ENCODE peak calls at places on chromosomes 16 and 17, in four cellular contexts. Y, C, J and T are unnamed samples.

GRCh38 chr17:82864721-82865240 is 25.0 kb upstream of the ZNF750 start:
- DNase-seq in Y (no peak), C (no peak), J (no peak), T (no peak)

GRCh38 chr16:87201052-87201451 is 116.1 kb downstream of the C16orf95 start:
- DNase-seq in Y (no peak), C (no peak), J (no peak), T (peak; percentile 50)

GRCh38 chr16:80806957-80807356 is 2.6 kb upstream of the CDYL2 start:
- DNase-seq in Y (no peak), C (no peak), J (no peak), T (no peak)

GRCh38 chr16:22008215-22009142 is 568 bp downstream of the MOSMO start:
- DNase-seq in Y (peak; percentile 36), C (no peak), J (peak; percentile 35), T (no peak)

GRCh38 chr17:60229189-60229802 is 79.5 kb downstream of the CA4 start:
- DNase-seq in Y (no peak), C (no peak), J (no peak), T (no peak)

GRCh38 chr16:19601083-19601976 is 45.8 kb downstream of the VPS35L start:
- DNase-seq in Y (peak; percentile 33), C (peak; percentile 53), J (peak; percentile 43), T (no peak)

GRCh38 chr16:80300876-80301275 is 239.9 kb upstream of the DYNLRB2 start:
- DNase-seq in Y (no peak), C (no peak), J (peak; percentile 29), T (no peak)

GRCh38 chr17:35046740-35047283 is 16.7 kb downstream of the RFFL start:
- DNase-seq in Y (no peak), C (peak; percentile 24), J (no peak), T (no peak)

GRCh38 chr16:58492066-58492465 is 7.9 kb upstream of the NDRG4 start:
- DNase-seq in Y (no peak), C (no peak), J (no peak), T (no peak)

GRCh38 chr17:266219-266618 is 84.8 kb upstream of the DOC2B start:
- DNase-seq in Y (peak; percentile 12), C (no peak), J (no peak), T (no peak)

GRCh38 chr17:7035591-7036368 is at the start of gene SLC16A13:
- DNase-seq in Y (peak; percentile 99), C (peak; percentile 99), J (peak; percentile 97), T (peak; percentile 97)

GRCh38 chr16:1989826-1990335 is at the start of gene SYNGR3:
- DNase-seq in Y (no peak), C (no peak), J (peak; percentile 36), T (no peak)

GRCh38 chr17:17088104-17088485 is 45.8 kb downstream of the MPRIP start:
- DNase-seq in Y (no peak), C (no peak), J (no peak), T (no peak)

GRCh38 chr17:50194441-50195195 is 6.8 kb downstream of the COL1A1 start:
- DNase-seq in Y (no peak), C (no peak), J (no peak), T (no peak)

GRCh38 chr17:65131244-65131643 is 5.9 kb upstream of the RGS9 start:
- DNase-seq in Y (no peak), C (no peak), J (no peak), T (no peak)

GRCh38 chr17:81553616-81554181 is 1.5 kb upstream of the FAAP100 start:
- DNase-seq in Y (peak; percentile 39), C (no peak), J (no peak), T (no peak)

GRCh38 chr16:48300391-48300856 is 53.1 kb upstream of the ABCC11 start:
- DNase-seq in Y (no peak), C (no peak), J (no peak), T (peak; percentile 46)

GRCh38 chr16:81445143-81445922 is 725 bp downstream of the CMIP start:
- DNase-seq in Y (no peak), C (peak; percentile 40), J (peak; percentile 63), T (no peak)

GRCh38 chr16:89934611-89935553 is 11.7 kb downstream of the TUBB3 start:
- DNase-seq in Y (no peak), C (no peak), J (no peak), T (no peak)

GRCh38 chr16:89936981-89937380 is 11.6 kb upstream of the DEF8 start:
- DNase-seq in Y (no peak), C (no peak), J (no peak), T (no peak)

GRCh38 chr16:89938636-89938885 is 10.0 kb upstream of the DEF8 start:
- DNase-seq in Y (no peak), C (no peak), J (no peak), T (no peak)

GRCh38 chr16:89936034-89936433 is 12.5 kb upstream of the DEF8 start:
- DNase-seq in Y (no peak), C (no peak), J (no peak), T (no peak)

DNA sequence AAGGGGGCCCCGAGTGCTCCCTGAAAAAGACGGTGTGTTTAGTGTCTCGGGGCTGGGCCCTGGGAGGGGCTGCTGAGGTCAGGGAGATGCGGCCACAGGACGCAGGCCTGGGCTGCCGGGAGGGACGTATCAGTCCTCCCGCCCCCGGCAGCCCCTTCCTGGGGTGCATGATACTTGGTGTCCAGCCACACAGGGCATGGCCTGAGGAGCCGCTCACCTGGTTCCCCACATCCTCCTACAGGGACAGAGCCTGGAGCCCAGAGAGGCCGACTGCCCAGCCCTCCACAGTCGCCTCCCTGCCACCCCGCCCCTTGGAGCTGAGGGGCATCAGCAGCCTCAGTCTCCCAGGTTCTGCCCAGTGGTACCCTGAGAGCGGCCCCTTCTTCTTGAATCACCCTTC is 12.0 kb upstream of the DEF8 start:
- DNase-seq in Y (no peak), C (no peak), J (no peak), T (no peak)
- H3K27me3 ChIP-seq in Y (no peaks in the 10 kb centered on the region), C (peaks cover 6% of the 10 kb centered on the region), J (no peaks in the 10 kb centered on the region), T (no peaks in the 10 kb centered on the region)

DNA sequence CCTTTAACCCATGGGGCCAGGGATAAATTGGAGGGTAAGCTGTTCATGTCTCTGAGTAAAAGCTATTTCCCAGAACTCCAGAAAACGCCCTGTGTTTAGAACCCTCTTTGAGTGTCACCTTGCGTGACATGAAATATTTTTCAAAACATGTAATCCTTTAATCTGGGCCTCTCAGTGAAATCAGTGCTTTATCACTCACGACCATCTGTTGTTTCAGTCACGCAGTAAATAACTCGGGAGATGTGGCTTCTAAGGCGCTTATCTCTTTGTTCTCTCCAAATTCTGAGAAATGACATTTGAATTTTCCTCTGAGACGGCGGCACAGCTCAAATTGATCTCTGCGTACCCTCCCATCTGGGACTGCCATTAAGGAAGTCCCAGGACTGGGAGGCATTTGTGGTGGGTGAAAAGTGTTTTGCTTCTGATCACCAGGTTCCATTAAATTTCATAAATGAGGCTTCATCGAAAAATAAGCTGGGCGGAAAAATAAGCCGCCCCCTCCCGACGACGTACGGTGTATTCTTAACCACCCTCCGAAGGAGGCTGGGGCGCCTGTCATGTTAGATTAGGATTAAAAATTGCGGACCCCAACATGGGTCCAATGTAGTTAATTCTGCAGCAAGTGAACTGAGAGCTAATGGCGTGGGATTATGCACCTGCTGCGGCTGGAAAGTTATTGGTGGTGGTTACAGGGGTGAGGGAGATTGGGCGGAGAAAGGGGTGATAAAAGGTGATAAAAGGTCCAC is 12.7 kb downstream of the WFDC1 start:
- DNase-seq in Y (no peak), C (no peak), J (no peak), T (no peak)
- H3K27me3 ChIP-seq in Y (no peaks in the 10 kb centered on the region), C (no peaks in the 10 kb centered on the region), J (peaks cover 20% of the 10 kb centered on the region), T (no peaks in the 10 kb centered on the region)

DNA sequence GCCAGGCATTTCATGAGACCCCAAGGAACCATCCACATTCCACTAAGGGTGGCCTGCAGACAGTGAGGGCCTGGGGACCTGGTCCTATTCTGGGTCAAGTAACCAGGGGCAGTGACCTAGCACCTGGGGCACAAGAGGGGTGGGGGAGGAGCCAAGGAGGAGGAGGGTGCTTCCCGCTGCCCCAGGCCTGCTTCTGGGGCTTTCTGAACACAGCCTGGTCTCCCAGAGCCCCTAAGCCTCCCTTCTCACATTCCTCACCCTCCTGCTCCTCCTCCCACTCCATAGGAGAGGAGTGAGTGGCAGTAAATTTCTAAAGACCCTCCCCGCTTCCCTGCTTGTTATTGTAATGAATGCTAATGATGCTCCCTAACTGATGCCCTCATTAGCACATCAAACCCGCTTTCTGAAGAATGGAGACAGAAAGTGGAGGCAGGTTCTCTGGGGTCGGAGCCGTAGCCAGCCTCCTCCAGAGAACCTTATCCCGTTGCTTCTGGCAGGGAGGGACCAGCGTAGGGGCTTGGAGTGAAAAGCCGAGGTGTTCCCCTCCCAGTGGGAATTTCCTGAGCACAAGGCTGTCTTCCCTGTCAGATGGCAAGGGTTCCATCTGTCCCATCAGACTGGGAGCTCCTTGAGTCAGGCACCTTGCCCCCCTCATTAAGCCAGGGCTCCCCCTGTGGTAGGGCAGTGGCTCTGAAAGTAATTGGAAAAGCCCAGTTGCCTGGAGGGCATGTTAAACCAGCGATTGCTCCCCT is 3.7 kb upstream of the SRCIN1 start:
- DNase-seq in Y (no peak), C (no peak), J (no peak), T (no peak)
- H3K27me3 ChIP-seq in Y (peaks cover 6% of the 10 kb centered on the region), C (no peaks in the 10 kb centered on the region), J (peaks cover 51% of the 10 kb centered on the region), T (peaks cover 5% of the 10 kb centered on the region)

GRCh38 chr16:89090182-89090630 is 3.4 kb upstream of the ACSF3 start:
- DNase-seq in Y (no peak), C (no peak), J (no peak), T (no peak)
- H3K27me3 ChIP-seq in Y (no peaks in the 10 kb centered on the region), C (peaks cover 79% of the 10 kb centered on the region), J (peaks cover 15% of the 10 kb centered on the region), T (peaks cover 5% of the 10 kb centered on the region)

DNA sequence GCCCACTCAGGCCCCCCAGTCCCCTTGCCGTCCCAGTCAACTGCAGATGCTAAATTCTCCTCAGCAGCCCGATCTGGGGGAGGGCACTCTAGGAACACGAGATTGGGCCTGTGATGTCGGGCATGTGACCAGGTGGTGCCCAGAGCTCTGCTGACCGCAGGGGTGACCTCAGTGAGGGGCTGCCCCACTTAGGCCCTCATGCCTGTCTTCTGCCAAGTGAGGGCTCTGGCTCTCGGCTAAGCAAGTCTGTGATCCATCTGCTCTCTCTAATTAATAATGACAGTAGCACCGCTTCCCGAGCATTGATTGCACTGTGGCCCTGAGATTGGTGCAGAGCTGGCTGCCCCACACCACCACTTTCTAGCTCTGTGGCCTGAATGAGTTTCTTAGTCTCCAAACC is 138.8 kb downstream of the MRM1 start:
- DNase-seq in Y (no peak), C (no peak), J (no peak), T (no peak)
- H3K27me3 ChIP-seq in Y (no peaks in the 10 kb centered on the region), C (peaks cover 41% of the 10 kb centered on the region), J (no peaks in the 10 kb centered on the region), T (no peaks in the 10 kb centered on the region)

GRCh38 chr16:23836078-23836403 is 258 bp downstream of the PRKCB start:
- DNase-seq in Y (no peak), C (no peak), J (no peak), T (no peak)
- H3K27me3 ChIP-seq in Y (peaks cover 15% of the 10 kb centered on the region), C (peaks cover 48% of the 10 kb centered on the region), J (peaks cover 71% of the 10 kb centered on the region), T (peaks cover 5% of the 10 kb centered on the region)

DNA sequence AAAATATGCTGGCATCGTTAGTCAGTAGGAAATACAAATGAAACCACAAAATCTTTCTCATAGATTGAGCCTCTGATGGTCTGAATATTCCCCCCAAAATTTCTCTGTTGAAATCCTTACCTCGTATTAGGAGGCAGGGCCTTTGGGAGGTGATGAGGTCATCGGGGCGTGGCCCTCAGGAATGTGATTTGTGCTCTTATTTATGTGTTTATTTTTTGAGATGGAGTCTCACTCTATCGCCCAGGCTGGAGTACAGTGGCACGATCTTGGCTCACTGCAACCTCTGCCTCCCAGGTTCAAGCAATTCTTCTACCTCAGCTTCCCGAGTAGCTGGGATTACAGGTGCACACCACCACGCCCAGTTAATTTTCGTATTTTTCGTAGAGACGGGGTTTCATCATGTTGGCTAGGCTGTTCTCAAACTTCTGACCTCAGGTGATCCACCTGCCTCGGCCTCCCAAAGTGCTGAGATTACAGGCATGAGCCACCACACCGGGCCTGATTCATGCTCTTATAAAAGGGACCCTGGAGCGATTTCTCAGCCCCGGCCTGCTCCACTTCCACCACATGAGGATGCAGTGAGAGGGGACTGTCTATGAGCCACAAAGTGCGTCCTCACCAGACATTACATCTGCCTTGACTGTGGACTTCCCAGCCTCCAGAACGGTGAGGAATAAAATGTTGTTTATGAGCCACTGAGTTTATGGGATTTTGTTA is 53.1 kb downstream of the DNAH17 start:
- DNase-seq in Y (no peak), C (peak; percentile 25), J (no peak), T (no peak)
- H3K27me3 ChIP-seq in Y (no peaks in the 10 kb centered on the region), C (no peaks in the 10 kb centered on the region), J (no peaks in the 10 kb centered on the region), T (no peaks in the 10 kb centered on the region)

GRCh38 chr17:63489291-63489690 is 12.4 kb downstream of the ACE start:
- DNase-seq in Y (no peak), C (no peak), J (no peak), T (no peak)
- H3K27me3 ChIP-seq in Y (no peaks in the 10 kb centered on the region), C (peaks cover 63% of the 10 kb centered on the region), J (no peaks in the 10 kb centered on the region), T (no peaks in the 10 kb centered on the region)